ENCODE peak calls at places on chromosomes 7 and 10, in eight cellular contexts. I, G, E, O, F, Z, Y and R are unnamed samples.

GRCh38 chr10:100985336-100985735 is 2.0 kb downstream of the MRPL43 start:
- DNase-seq in I (no peak), G (no peak), E (no peak), O (no peak), F (no peak), Z (no peak), Y (no peak), R (no peak)

GRCh38 chr10:43336641-43337318 is 34.7 kb upstream of the FXYD4 start:
- DNase-seq in I (no peak), G (no peak), E (no peak), O (no peak), F (no peak), Z (peak), Y (no peak), R (no peak)

GRCh38 chr7:114656471-114656870 is 241.9 kb downstream of the FOXP2 start:
- DNase-seq in I (no peak), G (no peak), E (no peak), O (no peak), F (no peak), Z (no peak), Y (no peak), R (no peak)

GRCh38 chr7:143900230-143900766 is 1.7 kb downstream of the TCAF1 start:
- DNase-seq in I (peak), G (no peak), E (no peak), O (peak), F (no peak), Z (peak), Y (no peak), R (no peak)

GRCh38 chr7:50146692-50147091 is 53.6 kb upstream of the ZPBP start:
- DNase-seq in I (no peak), G (no peak), E (no peak), O (no peak), F (no peak), Z (no peak), Y (no peak), R (peak)

GRCh38 chr7:102872460-102872859 is 40.3 kb upstream of the LRRC17 start:
- DNase-seq in I (no peak), G (no peak), E (no peak), O (peak), F (no peak), Z (no peak), Y (no peak), R (no peak)

GRCh38 chr7:25240340-25240739 is 12.1 kb upstream of the NPVF start:
- DNase-seq in I (no peak), G (no peak), E (no peak), O (no peak), F (no peak), Z (no peak), Y (no peak), R (no peak)

GRCh38 chr7:22784346-22784745 is 38.3 kb downstream of the TOMM7 start:
- DNase-seq in I (no peak), G (no peak), E (no peak), O (no peak), F (no peak), Z (no peak), Y (no peak), R (no peak)

GRCh38 chr10:44180321-44181154 is 204.4 kb downstream of the CXCL12 start:
- DNase-seq in I (no peak), G (no peak), E (no peak), O (peak), F (no peak), Z (peak), Y (no peak), R (no peak)

GRCh38 chr7:99459087-99459486 is 6.9 kb downstream of the ATP5MF start:
- DNase-seq in I (peak), G (peak), E (peak), O (peak), F (no peak), Z (no peak), Y (no peak), R (peak)

GRCh38 chr7:455110-455928 is 64.3 kb downstream of the PDGFA start:
- DNase-seq in I (no peak), G (no peak), E (no peak), O (no peak), F (no peak), Z (peak), Y (peak), R (no peak)

GRCh38 chr10:132229834-132230556 is 43.2 kb downstream of the DPYSL4 start:
- DNase-seq in I (no peak), G (no peak), E (no peak), O (no peak), F (no peak), Z (no peak), Y (peak), R (no peak)

GRCh38 chr10:84286695-84287094 is 41.7 kb upstream of the CCSER2 start:
- DNase-seq in I (no peak), G (no peak), E (no peak), O (no peak), F (no peak), Z (no peak), Y (no peak), R (no peak)

GRCh38 chr7:115475774-115476407 is 554.0 kb downstream of the MDFIC start:
- DNase-seq in I (peak), G (no peak), E (peak), O (no peak), F (no peak), Z (peak), Y (no peak), R (no peak)

GRCh38 chr7:95549818-95550529 is 46.3 kb downstream of the PDK4 start:
- DNase-seq in I (no peak), G (no peak), E (no peak), O (peak), F (peak), Z (peak), Y (no peak), R (no peak)

GRCh38 chr10:33179056-33179455 is 155.4 kb downstream of the NRP1 start:
- DNase-seq in I (no peak), G (no peak), E (no peak), O (no peak), F (no peak), Z (no peak), Y (no peak), R (no peak)

GRCh38 chr7:34425194-34425593 is 232.8 kb upstream of the NPSR1 start:
- DNase-seq in I (no peak), G (no peak), E (no peak), O (no peak), F (no peak), Z (no peak), Y (no peak), R (no peak)

GRCh38 chr10:97412891-97413304 is 11.8 kb upstream of the RRP12 start:
- DNase-seq in I (no peak), G (peak), E (no peak), O (no peak), F (peak), Z (no peak), Y (no peak), R (no peak)

GRCh38 chr7:102169651-102170416 is 116.8 kb upstream of the SH2B2 start:
- DNase-seq in I (no peak), G (no peak), E (no peak), O (no peak), F (no peak), Z (no peak), Y (no peak), R (no peak)

GRCh38 chr10:97828721-97829120 is 20.9 kb upstream of the GOLGA7B start:
- DNase-seq in I (no peak), G (no peak), E (no peak), O (no peak), F (no peak), Z (no peak), Y (no peak), R (no peak)

GRCh38 chr7:137943132-137943551 is 58.7 kb downstream of the CREB3L2 start:
- DNase-seq in I (no peak), G (no peak), E (peak), O (peak), F (no peak), Z (peak), Y (no peak), R (no peak)

GRCh38 chr7:124856299-124856888 is 73.2 kb downstream of the POT1 start:
- DNase-seq in I (peak), G (peak), E (peak), O (peak), F (peak), Z (peak), Y (peak), R (peak)

GRCh38 chr7:76302299-76303056 is at the start of gene HSPB1:
- DNase-seq in I (peak), G (peak), E (peak), O (peak), F (peak), Z (peak), Y (peak), R (peak)

GRCh38 chr7:47763063-47763974 is 181.4 kb upstream of the TNS3 start:
- DNase-seq in I (peak), G (peak), E (no peak), O (peak), F (no peak), Z (peak), Y (peak), R (no peak)
- H3K27ac ChIP-seq in I (peak), G (no peak), E (no peak), O (peak), F (peak), Z (peak), Y (peak), R (no peak)

DNA sequence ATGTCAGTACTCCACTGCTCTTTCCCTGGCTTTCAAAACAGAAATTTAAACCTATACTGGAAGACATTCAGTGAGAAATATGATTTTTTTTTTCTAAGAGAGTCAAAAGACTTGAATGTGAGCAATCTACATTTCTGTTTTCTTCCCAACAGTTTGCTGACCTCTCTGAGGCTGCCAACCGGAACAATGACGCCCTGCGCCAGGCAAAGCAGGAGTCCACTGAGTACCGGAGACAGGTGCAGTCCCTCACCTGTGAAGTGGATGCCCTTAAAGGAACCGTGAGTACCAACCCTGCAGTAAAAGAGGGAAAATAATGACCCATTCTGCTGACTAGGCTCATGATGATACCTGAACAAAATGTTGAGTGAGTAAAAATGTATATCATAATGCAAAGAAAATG is 6.5 kb downstream of the VIM start:
- DNase-seq in I (no peak), G (no peak), E (no peak), O (peak), F (no peak), Z (no peak), Y (no peak), R (no peak)
- TF ChIP-seq EZH2phosphoT487 in I (no peak), G (no peak), E (no peak), O (no peak), F (no peak), Z (no peak), Y (no peak), R (no peak)

GRCh38 chr7:98148607-98149006 is 41.9 kb downstream of the LMTK2 start:
- DNase-seq in I (no peak), G (no peak), E (no peak), O (no peak), F (no peak), Z (no peak), Y (no peak), R (no peak)
- H3K27ac ChIP-seq in I (no peak), G (no peak), E (no peak), O (no peak), F (no peak), Z (no peak), Y (no peak), R (no peak)

DNA sequence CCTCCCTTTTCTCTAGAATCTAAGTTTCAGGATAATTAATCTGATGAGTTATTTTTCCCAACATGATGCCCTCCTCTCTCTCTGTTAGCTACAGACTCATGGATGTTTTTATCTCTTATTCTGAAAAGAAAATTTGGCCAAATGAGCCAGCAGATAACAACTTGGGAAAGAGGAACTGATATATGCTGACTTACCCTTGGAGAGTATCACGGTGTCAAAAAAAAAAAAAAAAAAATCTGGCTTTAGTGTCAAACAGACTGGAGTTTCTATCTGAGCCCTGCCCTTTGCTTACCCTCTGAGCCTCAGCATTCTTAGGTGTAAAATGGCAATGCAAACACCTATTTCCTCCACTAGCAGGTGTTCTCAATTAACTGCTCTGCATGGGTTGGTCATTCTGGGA is 190.4 kb downstream of the AHR start:
- DNase-seq in I (no peak), G (no peak), E (no peak), O (no peak), F (no peak), Z (no peak), Y (no peak), R (no peak)
- TF ChIP-seq EZH2phosphoT487 in I (no peak), G (no peak), E (no peak), O (no peak), F (no peak), Z (no peak), Y (no peak), R (no peak)

GRCh38 chr10:81873932-81874816 is 820 bp upstream of the NRG3 start:
- DNase-seq in I (peak), G (peak), E (peak), O (peak), F (no peak), Z (peak), Y (peak), R (no peak)
- H3K27ac ChIP-seq in I (no peak), G (peak), E (no peak), O (no peak), F (no peak), Z (no peak), Y (no peak), R (no peak)

GRCh38 chr7:31811650-31812461 is 124.8 kb downstream of the PPP1R17 start:
- DNase-seq in I (no peak), G (no peak), E (no peak), O (peak), F (no peak), Z (no peak), Y (no peak), R (no peak)
- TF ChIP-seq EZH2phosphoT487 in I (no peak), G (no peak), E (no peak), O (no peak), F (no peak), Z (no peak), Y (no peak), R (no peak)

GRCh38 chr7:92783260-92783911 is 53.0 kb downstream of the CDK6 start:
- DNase-seq in I (no peak), G (no peak), E (no peak), O (no peak), F (no peak), Z (no peak), Y (no peak), R (no peak)

GRCh38 chr7:92788559-92789183 is 47.7 kb downstream of the CDK6 start:
- DNase-seq in I (no peak), G (no peak), E (peak), O (no peak), F (no peak), Z (no peak), Y (no peak), R (peak)

GRCh38 chr7:92784935-92785334 is 51.4 kb downstream of the CDK6 start:
- DNase-seq in I (no peak), G (no peak), E (no peak), O (no peak), F (no peak), Z (no peak), Y (no peak), R (no peak)

GRCh38 chr7:92782855-92783254 is 53.5 kb downstream of the CDK6 start:
- DNase-seq in I (no peak), G (no peak), E (peak), O (no peak), F (no peak), Z (no peak), Y (no peak), R (no peak)

DNA sequence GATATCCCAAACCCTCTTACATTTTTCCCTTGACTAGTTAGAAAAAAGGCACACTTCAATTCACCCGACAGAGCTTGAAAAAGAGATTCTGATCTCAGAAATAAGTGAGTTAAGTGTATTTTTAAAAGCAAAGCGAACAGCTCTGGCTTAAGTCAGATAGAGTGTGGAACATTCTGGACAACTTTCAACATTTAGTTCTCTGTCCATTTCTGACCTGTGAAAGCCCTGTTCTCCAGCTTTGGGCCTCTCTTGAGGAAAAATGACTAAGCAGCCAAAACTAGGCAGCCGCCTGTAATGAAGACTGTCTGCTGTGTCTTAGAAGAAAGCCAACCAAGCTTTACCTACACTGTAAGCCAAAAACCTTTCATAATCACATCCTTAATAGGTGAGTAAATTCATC is 50.5 kb downstream of the CDK6 start:
- DNase-seq in I (no peak), G (no peak), E (no peak), O (peak), F (no peak), Z (peak), Y (no peak), R (no peak)
- H3K27ac ChIP-seq in I (peak), G (peak), E (peak), O (peak), F (no peak), Z (peak), Y (peak), R (no peak)

DNA sequence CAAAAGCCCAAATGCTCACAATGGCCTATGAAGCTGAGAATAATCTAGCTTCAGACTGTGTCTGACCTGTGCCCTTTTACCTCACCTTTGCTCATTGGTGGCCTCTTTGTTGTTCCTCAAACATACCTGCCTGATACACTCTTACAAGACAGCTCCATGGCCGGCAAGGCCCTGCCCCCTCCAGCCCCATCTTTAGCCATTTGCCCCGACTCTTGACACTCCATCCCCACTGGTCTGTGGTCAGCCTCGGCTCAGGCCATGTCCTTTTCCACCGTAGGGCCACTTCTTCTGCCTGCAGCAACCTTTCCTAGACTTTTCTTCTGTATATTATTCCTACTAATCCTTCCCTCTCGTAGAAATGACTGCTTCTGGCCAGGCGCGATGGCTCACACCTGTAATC is 265.2 kb downstream of the RPS24 start:
- DNase-seq in I (no peak), G (no peak), E (no peak), O (no peak), F (no peak), Z (no peak), Y (no peak), R (no peak)
- TF ChIP-seq EZH2phosphoT487 in I (no peak), G (no peak), E (no peak), O (no peak), F (no peak), Z (no peak), Y (no peak), R (no peak)

DNA sequence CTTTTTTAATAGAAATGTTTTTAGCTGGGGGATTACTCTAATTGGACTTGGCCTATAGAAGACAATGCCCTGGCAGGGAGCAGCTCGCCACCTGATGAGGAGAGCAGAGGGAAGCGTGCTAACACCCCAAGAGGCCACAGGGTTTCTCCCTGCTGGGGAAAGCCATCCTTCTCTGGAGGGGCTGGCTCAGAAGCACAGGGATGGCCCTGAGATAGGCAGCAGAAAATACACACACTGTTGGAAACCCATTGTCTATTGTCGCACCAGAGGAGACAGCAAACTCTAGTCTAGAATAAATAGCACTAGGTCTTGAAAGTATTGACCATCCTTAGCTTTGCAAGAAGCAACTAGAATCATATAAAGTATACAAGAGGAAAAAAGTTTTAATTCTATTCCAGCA is 5.4 kb downstream of the COBL start:
- DNase-seq in I (peak), G (no peak), E (no peak), O (no peak), F (no peak), Z (no peak), Y (no peak), R (no peak)
- H3K27ac ChIP-seq in I (no peak), G (no peak), E (no peak), O (no peak), F (no peak), Z (no peak), Y (no peak), R (no peak)